ENCODE peak calls at places on chromosomes 13 and 19, in four cellular contexts. C is H1, T is GM12878, G is HCT116. U is an unnamed sample.

GRCh38 chr19:16457195-16457953 is 14.4 kb downstream of the EPS15L1 start:
- DNase-seq in C (peak), G (no peak), T (no peak), U (peak)

GRCh38 chr13:99523838-99524237 is 22.6 kb downstream of the TM9SF2 start:
- DNase-seq in T (no peak), C (no peak), G (no peak), U (no peak)

GRCh38 chr13:110711778-110712070 is 1.8 kb upstream of the ING1 start:
- DNase-seq in G (no peak), C (no peak), T (no peak), U (no peak)

GRCh38 chr13:33349314-33349995 is 63.9 kb upstream of the STARD13 start:
- DNase-seq in T (no peak), C (no peak), G (no peak), U (no peak)

GRCh38 chr13:30744056-30744684 is 8.8 kb downstream of the ALOX5AP start:
- DNase-seq in G (peak), C (no peak), T (peak), U (peak)

GRCh38 chr13:112750570-112750969 is 60.7 kb downstream of the ATP11A start:
- DNase-seq in C (no peak), G (no peak), T (no peak), U (no peak)

GRCh38 chr19:47609885-47610545 is 1.1 kb downstream of the BICRA start:
- DNase-seq in T (no peak), G (no peak), C (peak), U (peak)

GRCh38 chr13:67355791-67356190 is 125.7 kb upstream of the PCDH9 start:
- DNase-seq in T (no peak), G (no peak), C (no peak), U (no peak)

GRCh38 chr13:76637651-76638111 is 248.5 kb downstream of the KCTD12 start:
- DNase-seq in G (no peak), C (no peak), T (no peak), U (no peak)

GRCh38 chr19:29211562-29212416 is 1.2 kb downstream of the UQCRFS1 start:
- DNase-seq in C (no peak), T (no peak), G (no peak), U (peak)
- TF ChIP-seq EGR1 in C (no peak), T (no peak), G (no peak), U (peak)

DNA sequence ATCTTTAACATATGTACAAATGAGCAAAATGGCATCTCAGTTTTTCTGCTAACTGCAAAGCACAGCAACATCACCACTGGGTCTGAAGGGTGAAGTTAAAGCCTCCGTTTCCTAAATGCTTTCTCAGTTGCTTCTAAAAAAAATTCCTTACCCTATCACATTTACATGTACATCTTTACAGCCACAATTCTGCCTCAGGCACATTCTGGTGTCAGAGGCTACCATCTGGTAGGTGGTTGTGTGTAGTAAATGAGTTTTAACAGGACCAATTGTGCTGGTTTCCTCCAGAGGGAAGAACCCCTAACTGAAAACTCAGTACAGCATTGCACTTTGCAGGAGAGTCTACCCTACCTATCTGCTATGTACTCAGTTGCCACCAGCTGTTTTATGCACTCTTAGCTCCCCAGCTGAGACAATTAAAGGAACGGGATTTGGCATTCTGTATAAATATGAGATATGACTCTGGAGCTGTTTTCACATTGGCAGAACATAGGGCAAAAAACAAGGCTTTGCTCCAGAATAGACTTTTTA is 1576.5 kb downstream of the PCDH9 start:
- DNase-seq in G (no peak), C (no peak), T (no peak), U (no peak)
- TF ChIP-seq EGR1 in G (no peak), C (no peak), T (no peak), U (no peak)

GRCh38 chr19:5182811-5183210 is 157.8 kb downstream of the PTPRS start:
- DNase-seq in G (no peak), C (no peak), T (no peak), U (no peak)
- TF ChIP-seq EGR1 in G (no peak), C (no peak), T (no peak), U (no peak)

GRCh38 chr19:52139291-52140076 is at the start of gene ZNF616:
- DNase-seq in T (peak), C (peak), G (peak), U (peak)

GRCh38 chr19:52142001-52142595 is 2.4 kb upstream of the ZNF616 start:
- DNase-seq in C (no peak), T (no peak), G (no peak), U (peak)

GRCh38 chr19:52140077-52140710 is 456 bp upstream of the ZNF616 start:
- DNase-seq in C (no peak), T (no peak), G (no peak), U (no peak)

GRCh38 chr19:52138614-52139290 is 986 bp downstream of the ZNF616 start:
- DNase-seq in C (peak), T (no peak), G (no peak), U (peak)
- TF ChIP-seq EGR1 in C (no peak), T (no peak), G (no peak), U (no peak)

DNA sequence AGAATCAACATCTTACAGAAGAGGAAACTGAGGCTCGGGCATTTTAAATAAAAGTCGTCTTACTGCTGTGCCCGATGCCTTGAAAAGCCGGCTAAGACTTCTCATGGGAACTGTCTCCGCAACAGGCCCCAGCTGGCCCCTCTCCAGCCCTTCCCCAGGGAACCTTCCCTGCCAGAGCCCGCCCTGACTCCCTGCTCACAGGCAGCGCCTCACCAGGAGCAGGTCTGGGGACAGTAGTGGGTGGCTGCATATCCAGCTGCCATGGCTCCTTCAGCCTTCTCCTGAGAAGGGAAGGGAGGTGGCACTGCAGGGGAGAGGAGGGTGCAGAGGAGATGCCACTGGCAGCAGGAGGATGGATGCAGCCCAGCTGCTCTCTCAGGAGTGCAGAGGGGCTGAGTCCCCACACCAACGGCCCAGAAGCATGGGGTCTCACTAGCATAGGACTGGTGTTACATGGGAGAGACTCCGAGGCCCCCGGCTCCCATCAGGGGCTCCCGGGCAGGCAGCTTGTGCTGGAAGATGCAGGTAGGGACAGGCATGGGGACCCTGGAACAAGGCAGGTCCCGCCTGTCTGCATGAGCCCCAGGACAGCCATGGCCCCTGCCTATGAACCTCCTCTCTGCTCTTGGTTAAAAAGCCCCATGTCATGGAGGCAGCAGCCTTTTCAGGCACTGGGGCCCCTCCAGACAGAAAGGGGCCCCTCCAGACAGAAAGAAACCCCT is 216.4 kb upstream of the SGCG start:
- DNase-seq in C (no peak), G (no peak), T (no peak), U (no peak)
- TF ChIP-seq EGR1 in C (no peak), G (no peak), T (no peak), U (no peak)

GRCh38 chr13:83882626-83882959 is 319 bp upstream of the SLITRK1 start:
- DNase-seq in G (no peak), C (no peak), T (no peak), U (no peak)

GRCh38 chr13:83881031-83881727 is 1.1 kb downstream of the SLITRK1 start:
- DNase-seq in G (no peak), T (no peak), C (no peak), U (no peak)

GRCh38 chr13:83884141-83884540 is 1.9 kb upstream of the SLITRK1 start:
- DNase-seq in C (no peak), T (no peak), G (no peak), U (no peak)

GRCh38 chr13:83881917-83882625 is at the start of gene SLITRK1:
- DNase-seq in C (peak), G (no peak), T (peak), U (no peak)

GRCh38 chr13:83883061-83883523 is 818 bp upstream of the SLITRK1 start:
- DNase-seq in T (no peak), C (peak), G (no peak), U (no peak)
- TF ChIP-seq EGR1 in T (no peak), C (no peak), G (no peak), U (no peak)

DNA sequence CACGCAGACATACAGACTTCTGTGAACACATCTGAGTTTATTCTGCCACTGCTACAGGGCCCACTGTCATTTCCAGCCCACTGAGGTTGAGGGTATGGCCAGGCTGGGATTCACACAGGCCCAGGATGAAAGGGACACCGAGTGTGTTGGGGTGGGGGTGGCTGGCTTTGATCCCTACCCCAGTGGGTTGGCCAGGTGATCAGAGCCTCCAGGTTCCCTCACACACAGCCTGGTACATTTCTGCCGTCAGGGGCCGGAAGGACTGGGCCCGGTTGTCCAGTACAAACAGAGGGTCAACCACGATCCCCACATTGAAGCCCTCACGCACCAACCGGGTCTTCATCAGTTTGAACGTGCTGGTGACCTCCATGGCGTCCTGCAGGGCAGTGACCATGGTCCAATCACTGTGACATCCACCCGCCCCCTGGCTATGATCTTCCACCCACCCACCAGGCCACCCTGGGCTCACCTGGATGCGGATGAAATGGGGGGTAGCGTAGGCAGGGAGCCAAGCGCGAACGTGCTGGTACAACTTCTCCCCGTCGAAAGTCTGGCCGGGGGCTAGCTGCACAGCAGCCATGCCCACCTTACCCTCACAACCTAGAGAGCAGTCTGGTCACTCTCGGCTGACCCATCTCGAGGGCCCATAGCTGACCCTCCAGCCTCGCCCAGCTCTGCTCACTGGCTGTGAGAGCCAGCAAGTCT is 13.3 kb downstream of the SLC27A5 start:
- DNase-seq in G (no peak), T (no peak), C (no peak), U (no peak)
- TF ChIP-seq EGR1 in G (no peak), T (no peak), C (no peak), U (no peak)

U was measured in K562.